ENCODE peak calls at places on chromosome 6, in six cellular contexts. I is fibroblast of lung, K is iPS DF 6.9, U is AG09309, F is GM04504, W is AG10803. D is an unnamed sample.

GRCh38 chr6:51644426-51644825 is 443.0 kb downstream of the PKHD1 start:
- DNase-seq in I (no peak), K (no peak), U (no peak), F (no peak), W (no peak), D (no peak)

GRCh38 chr6:137417411-137417810 is 76.8 kb downstream of the OLIG3 start:
- DNase-seq in I (peak; percentile 13), K (no peak), U (peak; percentile 14), F (no peak), W (peak; percentile 0), D (no peak)

GRCh38 chr6:168616807-168617756 is 176.1 kb downstream of the SMOC2 start:
- DNase-seq in I (no peak), K (no peak), U (no peak), F (no peak), W (no peak), D (no peak)

GRCh38 chr6:30074331-30075093 is 1.1 kb downstream of the RNF39 start:
- DNase-seq in I (peak; percentile 10), K (no peak), U (no peak), F (no peak), W (no peak), D (peak; percentile 37)

GRCh38 chr6:38215225-38215624 is 395.7 kb downstream of the ZFAND3 start:
- DNase-seq in I (no peak), K (no peak), U (no peak), F (no peak), W (no peak), D (no peak)

GRCh38 chr6:161195418-161195817 is 78.4 kb downstream of the AGPAT4 start:
- DNase-seq in I (no peak), K (no peak), U (no peak), F (no peak), W (no peak), D (no peak)

GRCh38 chr6:137056121-137056880 is 11.5 kb upstream of the IL20RA start:
- DNase-seq in I (no peak), K (no peak), U (no peak), F (no peak), W (no peak), D (no peak)

GRCh38 chr6:24231578-24231977 is 105.6 kb downstream of the NRSN1 start:
- DNase-seq in I (no peak), K (no peak), U (no peak), F (no peak), W (no peak), D (no peak)

GRCh38 chr6:107489636-107490567 is at the start of gene SOBP:
- DNase-seq in I (peak; percentile 53), K (no peak), U (no peak), F (no peak), W (no peak), D (peak; percentile 61)

GRCh38 chr6:154500769-154501171 is 9.7 kb downstream of the CNKSR3 start:
- DNase-seq in I (no peak), K (no peak), U (no peak), F (no peak), W (no peak), D (no peak)

GRCh38 chr6:160950507-160950906 is 41.1 kb upstream of the MAP3K4 start:
- DNase-seq in I (peak; percentile 55), K (no peak), U (no peak), F (no peak), W (peak; percentile 9), D (peak; percentile 24)

GRCh38 chr6:167767715-167768107 is 59.0 kb upstream of the AFDN start:
- DNase-seq in I (no peak), K (no peak), U (no peak), F (no peak), W (no peak), D (no peak)

GRCh38 chr6:149887343-149887742 is 10.6 kb downstream of the RAET1E start:
- DNase-seq in I (peak; percentile 74), K (no peak), U (no peak), F (no peak), W (peak; percentile 91), D (peak; percentile 72)

GRCh38 chr6:81897793-81898192 is 145.3 kb upstream of the TENT5A start:
- DNase-seq in I (peak; percentile 62), K (no peak), U (no peak), F (no peak), W (no peak), D (no peak)

GRCh38 chr6:54595844-54596243 is 250.7 kb upstream of the FAM83B start:
- DNase-seq in I (peak; percentile 89), K (no peak), U (peak; percentile 41), F (peak; percentile 17), W (peak; percentile 55), D (peak; percentile 21)

GRCh38 chr6:26032387-26033131 is 54.7 kb upstream of the HFE start:
- DNase-seq in I (peak; percentile 45), K (no peak), U (no peak), F (no peak), W (peak; percentile 85), D (peak; percentile 18)

GRCh38 chr6:135853227-135853626 is 1.7 kb downstream of the PDE7B start:
- DNase-seq in I (peak; percentile 44), K (no peak), U (no peak), F (no peak), W (peak; percentile 28), D (no peak)

GRCh38 chr6:33709605-33710295 is 1.8 kb downstream of the UQCC2 start:
- DNase-seq in I (no peak), K (no peak), U (no peak), F (no peak), W (no peak), D (no peak)

GRCh38 chr6:133741375-133741861 is 147.5 kb upstream of the TCF21 start:
- DNase-seq in I (peak; percentile 49), K (no peak), U (no peak), F (no peak), W (peak; percentile 58), D (peak; percentile 24)

GRCh38 chr6:137829641-137830083 is 37.4 kb upstream of the TNFAIP3 start:
- DNase-seq in I (no peak), K (no peak), U (no peak), F (no peak), W (no peak), D (no peak)

GRCh38 chr6:14707971-14708465 is 537.9 kb upstream of the JARID2 start:
- DNase-seq in I (no peak), K (no peak), U (no peak), F (no peak), W (peak; percentile 37), D (no peak)

D was measured in AG20443.